ENCODE peak calls at places on chromosomes 11 and 22, in four cellular contexts. B, Y, L and H are unnamed samples.

GRCh38 chr11:121023848-121024751 is at the start of gene TBCEL:
- DNase-seq in B (peak; percentile 97), Y (peak; percentile 69), L (peak; percentile 90), H (peak; percentile 90)

GRCh38 chr11:78161937-78162336 is 22.5 kb upstream of the ALG8 start:
- DNase-seq in B (no peak), Y (no peak), L (peak; percentile 82), H (peak; percentile 38)

GRCh38 chr11:70145025-70145529 is 58.0 kb upstream of the FADD start:
- DNase-seq in B (no peak), Y (no peak), L (no peak), H (no peak)

GRCh38 chr11:63769719-63770443 is 1.3 kb upstream of the ZFTA start:
- DNase-seq in B (no peak), Y (no peak), L (peak; percentile 35), H (no peak)

GRCh38 chr22:46673677-46674236 is 53.6 kb downstream of the GRAMD4 start:
- DNase-seq in B (no peak), Y (no peak), L (no peak), H (no peak)

GRCh38 chr11:82546556-82547162 is 187.0 kb downstream of the FAM181B start:
- DNase-seq in B (no peak), Y (no peak), L (no peak), H (no peak)

GRCh38 chr11:72758690-72759389 is 6.6 kb upstream of the ARAP1 start:
- DNase-seq in B (no peak), Y (no peak), L (peak; percentile 79), H (peak; percentile 45)

GRCh38 chr11:61816736-61817455 is at the start of gene FADS1:
- DNase-seq in B (peak; percentile 97), Y (peak; percentile 97), L (peak; percentile 89), H (peak; percentile 90)

GRCh38 chr11:107017433-107018227 is 646 bp downstream of the GUCY1A2 start:
- DNase-seq in B (peak; percentile 65), Y (peak; percentile 21), L (peak; percentile 50), H (peak; percentile 45)

GRCh38 chr11:58863697-58864096 is 19.2 kb upstream of the GLYATL2 start:
- DNase-seq in B (no peak), Y (no peak), L (no peak), H (no peak)

GRCh38 chr22:39917091-39917703 is 16.3 kb downstream of the GRAP2 start:
- DNase-seq in B (peak; percentile 52), Y (no peak), L (no peak), H (no peak)

GRCh38 chr22:41256254-41256897 is 15.6 kb upstream of the CHADL start:
- DNase-seq in B (no peak), Y (peak; percentile 82), L (no peak), H (no peak)

GRCh38 chr11:119370486-119371046 is 10.9 kb downstream of the USP2 start:
- DNase-seq in B (no peak), Y (no peak), L (no peak), H (peak; percentile 68)

GRCh38 chr22:17706451-17706900 is 67.8 kb downstream of the BID start:
- DNase-seq in B (no peak), Y (peak; percentile 83), L (peak; percentile 24), H (no peak)

GRCh38 chr11:75233688-75234295 is 6.8 kb upstream of the TPBGL start:
- DNase-seq in B (peak; percentile 77), Y (peak; percentile 77), L (no peak), H (no peak)

GRCh38 chr11:120690406-120690805 is 178.9 kb downstream of the GRIK4 start:
- DNase-seq in B (no peak), Y (no peak), L (no peak), H (no peak)

GRCh38 chr11:59187020-59187419 is 15.1 kb downstream of the DTX4 start:
- DNase-seq in B (no peak), Y (no peak), L (no peak), H (no peak)

GRCh38 chr11:70018816-70019215 is 59.3 kb upstream of the ANO1 start:
- DNase-seq in B (no peak), Y (no peak), L (no peak), H (no peak)

GRCh38 chr11:123654566-123655081 is at the start of gene SCN3B:
- DNase-seq in B (peak; percentile 89), Y (peak; percentile 74), L (peak; percentile 45), H (peak; percentile 70)

GRCh38 chr11:85540635-85541034 is 86.5 kb downstream of the DLG2 start:
- DNase-seq in B (peak; percentile 76), Y (no peak), L (no peak), H (no peak)

GRCh38 chr11:65224939-65225283 is 36.9 kb upstream of the POLA2 start:
- DNase-seq in B (peak; percentile 37), Y (peak; percentile 78), L (peak; percentile 57), H (peak; percentile 28)

GRCh38 chr22:35313311-35314121 is 13.8 kb downstream of the TOM1 start:
- DNase-seq in B (no peak), Y (peak; percentile 61), L (no peak), H (peak; percentile 70)

GRCh38 chr11:65183201-65183891 is 1.6 kb downstream of the CAPN1 start:
- DNase-seq in B (no peak), Y (peak; percentile 95), L (peak; percentile 19), H (no peak)

GRCh38 chr11:76808996-76809395 is 25.8 kb downstream of the TSKU start:
- DNase-seq in B (no peak), Y (no peak), L (no peak), H (no peak)

GRCh38 chr11:126279191-126279590 is 3.7 kb upstream of the TIRAP start:
- DNase-seq in B (no peak), Y (no peak), L (no peak), H (no peak)

GRCh38 chr22:47619631-47620030 is 857.2 kb downstream of the TBC1D22A start:
- DNase-seq in B (no peak), Y (no peak), L (no peak), H (no peak)

GRCh38 chr22:27385261-27385998 is 416.1 kb downstream of the MN1 start:
- DNase-seq in B (no peak), Y (no peak), L (no peak), H (no peak)

GRCh38 chr11:128632151-128632791 is 44.9 kb upstream of the ETS1 start:
- DNase-seq in B (peak; percentile 53), Y (peak; percentile 80), L (peak; percentile 47), H (no peak)

GRCh38 chr22:17035246-17035645 is 27.2 kb upstream of the GAB4 start:
- DNase-seq in B (no peak), Y (no peak), L (no peak), H (no peak)

GRCh38 chr11:113474362-113475159 is 637 bp downstream of the DRD2 start:
- DNase-seq in B (peak; percentile 85), Y (peak; percentile 93), L (peak; percentile 64), H (peak; percentile 69)
- H3K27me3 ChIP-seq in B (peaks cover 21% of the 10 kb centered on the region), Y (peaks cover 79% of the 10 kb centered on the region), L (no peaks in the 10 kb centered on the region), H (peaks cover 98% of the 10 kb centered on the region)

GRCh38 chr22:37525746-37526350 is 6.6 kb upstream of the CARD10 start:
- DNase-seq in B (no peak), Y (peak; percentile 49), L (no peak), H (no peak)
- H3K27me3 ChIP-seq in B (no peaks in the 10 kb centered on the region), Y (no peaks in the 10 kb centered on the region), L (no peaks in the 10 kb centered on the region), H (peaks cover 35% of the 10 kb centered on the region)

DNA sequence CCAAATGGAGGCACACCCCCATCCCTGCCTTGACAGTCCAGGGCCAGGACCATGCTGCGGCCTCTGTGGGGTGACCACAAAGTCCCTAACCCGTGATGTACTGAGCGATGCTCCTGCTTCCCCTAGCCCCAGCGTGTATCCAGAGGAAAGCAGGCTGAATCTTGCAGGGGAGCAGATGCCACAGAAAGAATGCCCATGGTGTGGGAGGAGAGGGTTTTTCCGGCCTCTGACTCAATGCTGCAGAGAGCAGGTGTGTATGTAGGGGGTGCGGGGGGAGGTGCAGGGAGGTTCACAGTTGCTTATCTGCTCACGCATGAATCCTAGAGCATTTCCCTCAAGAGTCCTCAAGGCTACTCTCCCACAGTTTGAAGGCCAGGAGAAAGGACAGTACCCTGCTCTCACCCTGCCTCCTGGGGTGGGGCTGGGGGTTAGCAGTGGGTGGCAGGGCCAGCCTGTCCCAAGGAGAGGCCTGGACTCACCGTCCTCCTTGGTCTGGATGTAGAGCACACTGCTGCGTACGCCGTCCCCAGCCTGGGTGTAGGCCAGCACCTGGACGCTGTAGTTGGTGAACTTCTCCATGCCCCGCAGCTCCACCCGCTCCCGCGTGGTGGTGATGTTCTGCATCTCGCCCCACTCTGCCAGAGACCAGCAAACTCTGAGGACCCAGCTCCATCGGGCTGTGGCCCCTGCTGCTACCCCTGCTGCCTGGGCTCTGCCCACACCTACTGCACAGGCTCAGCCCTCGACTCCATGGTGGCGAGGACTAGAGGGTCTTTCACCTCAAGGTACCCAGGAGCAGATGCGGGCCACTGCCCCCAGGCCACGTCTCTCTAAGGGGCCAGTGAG is 130.8 kb downstream of the CEP164 start:
- DNase-seq in B (no peak), Y (no peak), L (no peak), H (no peak)
- H3K27me3 ChIP-seq in B (no peaks in the 10 kb centered on the region), Y (peaks cover 97% of the 10 kb centered on the region), L (no peaks in the 10 kb centered on the region), H (no peaks in the 10 kb centered on the region)

GRCh38 chr22:22432479-22432878 is 76.1 kb downstream of the ZNF280B start:
- DNase-seq in B (no peak), Y (no peak), L (no peak), H (no peak)

GRCh38 chr22:22432937-22433336 is 75.6 kb downstream of the ZNF280B start:
- DNase-seq in B (no peak), Y (no peak), L (no peak), H (no peak)

GRCh38 chr22:22429374-22430108 is 79.0 kb downstream of the ZNF280B start:
- DNase-seq in B (no peak), Y (no peak), L (no peak), H (no peak)

GRCh38 chr22:22433770-22434169 is 74.8 kb downstream of the ZNF280B start:
- DNase-seq in B (no peak), Y (no peak), L (no peak), H (no peak)

GRCh38 chr22:22431271-22432220 is 77.0 kb downstream of the ZNF280B start:
- DNase-seq in B (peak; percentile 80), Y (peak; percentile 54), L (peak; percentile 56), H (peak; percentile 30)
- H3K27me3 ChIP-seq in B (peaks cover 11% of the 10 kb centered on the region), Y (peaks cover 3% of the 10 kb centered on the region), L (no peaks in the 10 kb centered on the region), H (peaks cover 64% of the 10 kb centered on the region)

GRCh38 chr11:33775064-33775807 is 916 bp upstream of the FBXO3 start:
- DNase-seq in B (no peak), Y (no peak), L (no peak), H (no peak)

GRCh38 chr11:33772300-33772699 is 2.0 kb downstream of the FBXO3 start:
- DNase-seq in B (no peak), Y (peak; percentile 77), L (no peak), H (no peak)

GRCh38 chr11:33773399-33774355 is 643 bp downstream of the FBXO3 start:
- DNase-seq in B (peak; percentile 16), Y (no peak), L (no peak), H (no peak)

GRCh38 chr11:33775832-33776231 is 1.5 kb upstream of the FBXO3 start:
- DNase-seq in B (no peak), Y (no peak), L (no peak), H (no peak)

GRCh38 chr11:33774356-33775063 is at the start of gene FBXO3:
- DNase-seq in B (peak; percentile 93), Y (peak; percentile 84), L (peak; percentile 89), H (peak; percentile 90)
- H3K27me3 ChIP-seq in B (no peaks in the 10 kb centered on the region), Y (no peaks in the 10 kb centered on the region), L (no peaks in the 10 kb centered on the region), H (no peaks in the 10 kb centered on the region)

DNA sequence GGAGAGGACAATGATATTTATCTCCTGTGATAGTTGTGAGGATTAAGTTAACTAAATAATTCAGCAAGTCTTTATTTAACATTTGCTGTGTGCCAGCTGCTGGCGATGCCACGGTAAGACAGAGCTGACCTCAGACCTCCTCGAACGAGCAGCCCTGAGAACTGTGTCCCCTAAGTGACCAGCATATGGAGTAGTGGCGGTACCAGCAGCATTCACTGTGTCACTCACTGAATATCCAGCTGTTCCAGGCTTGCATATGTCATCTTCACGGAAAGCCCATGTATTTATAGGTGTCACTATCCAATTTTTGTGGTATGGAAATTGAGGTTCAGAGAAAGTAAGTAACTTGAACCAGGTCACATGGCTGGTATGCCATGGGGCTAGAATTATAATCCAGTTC is 49.6 kb upstream of the MYO18B start:
- DNase-seq in B (no peak), Y (no peak), L (no peak), H (no peak)
- H3K27me3 ChIP-seq in B (no peaks in the 10 kb centered on the region), Y (peaks cover 64% of the 10 kb centered on the region), L (no peaks in the 10 kb centered on the region), H (no peaks in the 10 kb centered on the region)